ENCODE peak calls at places on chromosomes 5 and 9, in eight cellular contexts. Y is H54, D is heart left ventricle, N is uterus, K is A549, U is adrenal gland, M is HCT116, P is tibial nerve. I is an unnamed sample.

GRCh38 chr5:57989378-57989777 is 470.5 kb downstream of the PLK2 start:
- DNase-seq in Y (no peak), D (no peak), K (peak; percentile 52), P (no peak), U (no peak), N (no peak), M (no peak), I (no peak)

GRCh38 chr5:145483211-145483610 is 351.9 kb downstream of the PRELID2 start:
- DNase-seq in N (no peak), P (no peak), Y (no peak), U (no peak), K (peak; percentile 21), M (no peak), D (no peak), I (no peak)

GRCh38 chr9:130432362-130432761 is 12.4 kb upstream of the ASS1 start:
- DNase-seq in M (no peak), D (no peak), N (no peak), P (no peak), Y (no peak), K (no peak), U (no peak), I (no peak)

GRCh38 chr5:54186912-54187445 is 123.4 kb downstream of the ARL15 start:
- DNase-seq in D (peak; percentile 36), M (no peak), Y (no peak), K (no peak), U (peak; percentile 33), N (no peak), P (no peak), I (no peak)

GRCh38 chr9:121851641-121852091 is 200.2 kb downstream of the DAB2IP start:
- DNase-seq in M (no peak), Y (no peak), P (no peak), N (peak; percentile 87), U (no peak), D (no peak), K (no peak), I (no peak)

GRCh38 chr5:20678814-20679298 is 690.9 kb upstream of the CDH18 start:
- DNase-seq in D (no peak), K (peak; percentile 88), U (peak; percentile 19), M (no peak), Y (peak; percentile 26), P (no peak), N (no peak), I (no peak)

GRCh38 chr9:70413427-70413797 is 1.0 kb downstream of the KLF9 start:
- DNase-seq in K (no peak), M (no peak), P (no peak), Y (peak; percentile 53), U (no peak), N (no peak), D (no peak), I (peak; percentile 84)

GRCh38 chr9:95317119-95317892 is at the start of gene FANCC:
- DNase-seq in Y (peak; percentile 99), N (peak; percentile 86), D (peak; percentile 95), U (peak; percentile 94), K (peak; percentile 94), M (peak; percentile 66), P (peak; percentile 89), I (peak; percentile 91)

GRCh38 chr5:107968465-107968864 is 297.7 kb upstream of the EFNA5 start:
- DNase-seq in Y (no peak), M (no peak), P (no peak), D (no peak), U (no peak), K (no peak), N (no peak), I (no peak)

GRCh38 chr5:152568101-152568500 is 163.0 kb upstream of the NMUR2 start:
- DNase-seq in Y (no peak), N (no peak), K (no peak), D (no peak), U (no peak), M (no peak), P (no peak), I (no peak)

GRCh38 chr5:60453186-60453976 is 246.6 kb downstream of the DEPDC1B start:
- DNase-seq in P (no peak), Y (no peak), K (no peak), D (no peak), M (no peak), N (no peak), U (no peak), I (no peak)

GRCh38 chr5:60458669-60459068 is 241.3 kb downstream of the DEPDC1B start:
- DNase-seq in U (no peak), N (no peak), D (no peak), K (peak; percentile 18), P (no peak), Y (no peak), M (no peak), I (no peak)

GRCh38 chr5:60457256-60457655 is 242.7 kb downstream of the DEPDC1B start:
- DNase-seq in M (no peak), Y (no peak), N (no peak), K (no peak), P (no peak), U (no peak), D (no peak), I (no peak)

DNA sequence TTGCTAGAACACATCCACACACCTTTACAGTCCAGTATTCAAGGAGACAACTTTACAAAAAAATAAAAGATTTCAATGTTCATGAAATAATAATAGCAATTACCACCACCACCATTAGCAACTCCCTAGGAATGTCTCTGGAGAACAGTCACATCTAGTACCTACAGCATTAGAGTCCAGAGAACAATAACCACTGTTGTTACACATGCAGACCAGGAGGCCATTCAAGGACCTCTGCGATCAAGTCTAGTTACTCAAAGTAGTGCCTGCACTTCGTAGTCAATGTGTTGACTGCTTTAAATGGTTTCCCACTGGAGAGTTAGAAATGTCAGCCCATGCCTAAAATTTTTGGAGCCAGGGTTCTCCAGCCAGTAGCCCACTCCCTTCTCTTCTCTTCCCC is 244.4 kb downstream of the DEPDC1B start:
- DNase-seq in N (no peak), Y (no peak), D (no peak), K (no peak), U (no peak), M (no peak), P (no peak), I (no peak)
- TF ChIP-seq POLR2A in N (no peak), Y (no peak), D (no peak), K (no peak), U (no peak), M (no peak), P (no peak), I (no peak)

GRCh38 chr5:60630836-60631235 is 69.1 kb downstream of the DEPDC1B start:
- DNase-seq in K (no peak), U (no peak), P (no peak), D (no peak), M (no peak), N (no peak), Y (no peak), I (no peak)

GRCh38 chr5:60630179-60630578 is 69.8 kb downstream of the DEPDC1B start:
- DNase-seq in P (no peak), N (no peak), D (no peak), U (no peak), M (no peak), K (no peak), Y (no peak), I (no peak)

GRCh38 chr5:60633336-60633735 is 66.6 kb downstream of the DEPDC1B start:
- DNase-seq in M (no peak), Y (peak; percentile 12), D (no peak), K (no peak), P (no peak), N (no peak), U (no peak), I (no peak)

GRCh38 chr5:60634054-60634453 is 65.9 kb downstream of the DEPDC1B start:
- DNase-seq in Y (no peak), M (no peak), N (no peak), K (no peak), D (no peak), P (no peak), U (no peak), I (no peak)

DNA sequence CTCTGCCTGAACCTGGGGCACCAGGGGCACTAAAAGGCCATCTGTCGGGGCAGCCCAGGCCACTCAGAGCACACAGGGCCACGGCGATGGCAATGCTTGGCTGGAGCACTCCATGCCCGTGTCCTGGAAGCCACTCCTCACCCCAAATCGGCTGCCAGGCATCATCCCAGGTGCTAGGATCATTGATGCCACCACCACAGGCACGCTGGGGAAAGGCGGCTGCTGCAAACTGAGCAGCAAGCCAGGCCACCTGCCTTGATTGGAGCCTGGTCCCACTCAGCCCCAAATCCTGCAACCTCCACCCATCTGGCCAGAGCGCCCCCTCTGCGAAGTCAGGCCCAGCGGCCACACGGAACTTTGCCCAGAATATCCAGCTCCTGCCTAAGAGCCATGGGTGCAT is 67.8 kb downstream of the DEPDC1B start:
- DNase-seq in M (no peak), Y (no peak), P (no peak), N (no peak), K (no peak), U (no peak), D (no peak), I (no peak)
- TF ChIP-seq POLR2A in M (no peak), Y (no peak), P (no peak), N (no peak), K (no peak), U (no peak), D (no peak), I (no peak)

DNA sequence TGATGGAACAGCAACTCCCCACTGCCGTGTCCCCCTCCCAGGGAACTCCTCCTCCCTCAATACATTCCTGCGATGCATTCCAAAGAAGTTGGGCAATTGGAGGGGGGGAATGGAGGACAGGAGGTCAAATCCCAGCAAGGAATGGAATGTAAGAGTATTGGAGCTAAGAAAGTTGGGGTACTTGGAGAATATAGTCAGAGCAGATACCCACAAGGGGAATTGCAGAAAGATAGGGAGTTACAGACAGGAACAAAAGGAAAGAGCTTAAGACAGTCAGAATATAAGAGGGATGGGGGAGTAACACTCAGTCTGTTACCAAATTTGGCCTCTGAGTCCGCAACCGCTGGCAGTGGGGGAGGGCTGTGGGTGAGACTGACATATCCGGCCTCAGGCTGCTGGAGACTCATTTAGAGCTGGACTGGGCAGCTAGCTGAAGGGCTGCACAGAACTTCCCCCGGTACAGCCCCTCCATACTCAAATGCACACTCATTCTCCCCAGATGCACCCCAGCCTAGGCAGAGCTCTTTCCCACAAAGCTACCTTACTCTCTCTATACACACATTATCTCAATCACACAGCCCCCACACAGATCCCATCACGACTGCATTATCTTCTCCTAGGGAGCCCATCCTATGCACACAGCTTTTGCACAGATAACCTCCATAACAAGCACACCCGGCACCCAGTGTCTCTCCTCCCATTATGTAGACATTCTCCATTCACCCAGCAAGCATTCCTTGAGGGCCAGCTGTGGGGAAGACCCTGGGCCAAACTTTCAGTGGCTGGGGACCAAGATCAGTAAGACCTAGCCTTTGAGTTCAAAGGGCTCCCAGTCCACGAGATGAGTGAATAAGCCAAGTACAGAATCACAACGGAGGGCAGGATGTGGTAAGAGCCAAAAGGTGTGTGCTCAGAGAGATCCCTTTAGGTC is 3.7 kb downstream of the TLN1 start:
- DNase-seq in N (peak; percentile 92), D (peak; percentile 86), P (peak; percentile 42), M (no peak), U (peak; percentile 81), Y (peak; percentile 48), K (peak; percentile 60), I (peak; percentile 95)
- TF ChIP-seq POLR2A in N (peak; percentile 76), D (peak; percentile 55), P (peak; percentile 42), M (no peak), U (peak; percentile 88), Y (no peak), K (no peak), I (peak; percentile 47)

DNA sequence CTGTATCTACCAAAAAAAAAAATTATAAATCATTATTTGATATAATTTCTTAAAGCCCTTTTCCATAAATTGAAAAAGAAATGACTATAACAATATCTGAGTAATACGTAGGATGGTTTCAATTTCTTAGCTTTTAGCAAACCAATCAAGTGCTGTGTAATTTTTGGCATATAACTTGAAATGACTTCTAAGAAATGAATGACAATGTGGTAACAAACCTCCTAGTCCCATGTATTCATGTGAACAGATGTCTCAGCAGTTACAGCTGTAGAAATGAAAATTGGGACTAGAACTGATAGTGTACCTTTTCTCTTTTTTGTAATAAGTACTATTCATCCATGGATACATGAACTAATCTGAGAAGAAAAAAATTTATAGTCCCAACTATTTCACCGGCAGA is 307.0 kb downstream of the BNC2 start:
- DNase-seq in N (no peak), D (no peak), K (no peak), P (no peak), U (no peak), M (no peak), Y (no peak), I (no peak)
- TF ChIP-seq POLR2A in N (no peak), D (no peak), K (no peak), P (no peak), U (no peak), M (no peak), Y (no peak), I (no peak)

I was measured in erythroblast.